ENCODE peak calls at places on chromosomes 12 and 14, in ten cellular contexts. M is cardiac muscle cell; N is naive thymus-derived CD4-positive, alpha-beta T cell; W is WERI-Rb-1; P is ovary; D is pancreas; G is CD8-positive, alpha-beta memory T cell; I is stomach; O is adrenal gland; S is psoas muscle. K is an unnamed sample.

GRCh38 chr14:55130194-55130550 is 1.1 kb downstream of the LGALS3 start:
- DNase-seq in M (no peak), N (no peak), W (no peak), P (no peak), D (no peak), G (no peak), I (peak; percentile 44), O (no peak), S (no peak), K (no peak)

GRCh38 chr12:30796508-30796780 is 41.7 kb upstream of the CAPRIN2 start:
- DNase-seq in M (peak; percentile 85), N (no peak), W (peak; percentile 38), P (peak; percentile 41), D (peak; percentile 76), G (no peak), I (no peak), O (peak; percentile 37), S (peak; percentile 62), K (peak; percentile 58)

GRCh38 chr12:125185740-125186470 is 120.7 kb downstream of the AACS start:
- DNase-seq in M (peak; percentile 92), N (no peak), W (peak; percentile 85), P (no peak), D (peak; percentile 86), G (no peak), I (peak; percentile 78), O (peak; percentile 75), S (peak; percentile 82), K (peak; percentile 82)

GRCh38 chr14:21087294-21088091 is 11.0 kb downstream of the ZNF219 start:
- DNase-seq in M (no peak), N (peak; percentile 91), W (no peak), P (no peak), D (no peak), G (peak; percentile 64), I (no peak), O (peak; percentile 41), S (no peak), K (peak; percentile 85)

GRCh38 chr12:24615967-24616411 is 332.9 kb downstream of the BCAT1 start:
- DNase-seq in M (no peak), N (no peak), W (no peak), P (no peak), D (no peak), G (no peak), I (no peak), O (no peak), S (no peak), K (no peak)

GRCh38 chr12:107377596-107378385 is 284.4 kb upstream of the CRY1 start:
- DNase-seq in M (no peak), N (no peak), W (no peak), P (no peak), D (no peak), G (no peak), I (no peak), O (no peak), S (no peak), K (no peak)

GRCh38 chr12:114888458-114888857 is 204.5 kb upstream of the TBX3 start:
- DNase-seq in M (no peak), N (no peak), W (no peak), P (no peak), D (no peak), G (no peak), I (no peak), O (peak; percentile 30), S (no peak), K (no peak)

GRCh38 chr12:62379026-62379722 is 87.5 kb upstream of the MON2 start:
- DNase-seq in M (no peak), N (no peak), W (no peak), P (no peak), D (no peak), G (no peak), I (no peak), O (no peak), S (no peak), K (no peak)

GRCh38 chr12:124026755-124027745 is 54.0 kb downstream of the ZNF664 start:
- DNase-seq in M (no peak), N (no peak), W (no peak), P (no peak), D (no peak), G (no peak), I (no peak), O (no peak), S (no peak), K (no peak)

GRCh38 chr12:115354007-115354452 is 670.1 kb upstream of the TBX3 start:
- DNase-seq in M (no peak), N (no peak), W (no peak), P (peak; percentile 82), D (no peak), G (no peak), I (peak; percentile 56), O (peak; percentile 90), S (peak; percentile 66), K (peak; percentile 84)

GRCh38 chr12:47111854-47112253 is 32.1 kb upstream of the AMIGO2 start:
- DNase-seq in M (no peak), N (no peak), W (no peak), P (no peak), D (no peak), G (no peak), I (no peak), O (no peak), S (no peak), K (no peak)

GRCh38 chr14:27148143-27148542 is 550.3 kb upstream of the NOVA1 start:
- DNase-seq in M (no peak), N (no peak), W (no peak), P (no peak), D (no peak), G (no peak), I (no peak), O (no peak), S (no peak), K (no peak)

GRCh38 chr12:116454076-116454475 is 105.1 kb upstream of the MAP1LC3B2 start:
- DNase-seq in M (no peak), N (no peak), W (no peak), P (no peak), D (no peak), G (no peak), I (no peak), O (no peak), S (no peak), K (no peak)
- H3K27ac ChIP-seq in M (no peak overlapping the region), N (no peak overlapping the region), W (no peak overlapping the region), P (no peak overlapping the region), D (no peak overlapping the region), G (no peak overlapping the region), I (no peak overlapping the region), O (no peak overlapping the region), S (no peak overlapping the region), K (no peak overlapping the region)

DNA sequence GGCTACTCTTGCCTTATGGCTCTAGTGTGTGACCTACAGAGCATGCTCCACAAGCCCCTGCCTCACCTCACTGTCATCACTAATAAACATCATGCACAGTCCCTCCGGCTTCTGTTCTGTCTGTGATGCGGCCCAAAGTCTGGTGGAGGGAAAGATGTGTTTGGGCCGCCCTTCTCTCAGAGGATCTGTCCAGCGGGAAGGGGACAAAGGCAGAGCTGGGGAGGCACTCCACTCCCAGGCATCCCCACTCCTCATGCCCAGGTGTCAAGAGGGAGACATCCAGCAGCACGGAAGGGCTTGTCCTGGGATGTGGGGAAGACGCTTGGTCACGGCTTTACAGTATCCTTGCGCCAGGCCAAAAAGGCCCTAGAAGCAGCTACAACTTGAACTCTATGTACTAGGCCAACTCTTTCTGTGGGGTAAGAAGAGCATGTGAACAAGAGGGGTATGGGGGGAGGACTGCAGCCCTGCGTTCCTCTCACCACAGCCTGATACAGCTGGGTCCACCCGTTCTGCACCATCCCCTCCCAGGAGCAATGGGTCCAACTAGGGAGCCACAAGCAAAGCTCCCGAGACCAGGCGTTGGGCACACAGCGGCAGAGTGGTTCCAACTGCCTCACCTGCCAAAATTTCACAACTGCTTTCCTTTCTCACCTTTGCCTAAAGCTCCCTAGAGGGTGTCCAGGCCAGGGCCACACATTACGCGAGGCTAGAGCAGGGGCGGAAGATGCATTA is 10.7 kb downstream of the CACNB3 start:
- DNase-seq in M (no peak), N (no peak), W (no peak), P (no peak), D (no peak), G (no peak), I (no peak), O (no peak), S (no peak), K (no peak)
- H3K36me3 ChIP-seq in M (peaks cover 41% of the 10 kb centered on the region), N (peaks cover 13% of the 10 kb centered on the region), W (peaks cover 96% of the 10 kb centered on the region), P (no peaks in the 10 kb centered on the region), D (peaks cover 47% of the 10 kb centered on the region), G (peaks cover 50% of the 10 kb centered on the region), I (peaks cover 53% of the 10 kb centered on the region), O (no peaks in the 10 kb centered on the region), S (peaks cover 21% of the 10 kb centered on the region), K (peaks cover 18% of the 10 kb centered on the region)

GRCh38 chr12:91630906-91631305 is 448.3 kb upstream of the DCN start:
- DNase-seq in M (no peak), N (no peak), W (no peak), P (no peak), D (no peak), G (no peak), I (no peak), O (no peak), S (no peak), K (no peak)

GRCh38 chr12:91627225-91627624 is 444.6 kb upstream of the DCN start:
- DNase-seq in M (no peak), N (no peak), W (no peak), P (no peak), D (no peak), G (no peak), I (no peak), O (no peak), S (no peak), K (no peak)

GRCh38 chr12:91630118-91630517 is 447.5 kb upstream of the DCN start:
- DNase-seq in M (no peak), N (no peak), W (peak; percentile 41), P (no peak), D (no peak), G (no peak), I (no peak), O (no peak), S (no peak), K (no peak)

GRCh38 chr12:91628656-91629055 is 446.0 kb upstream of the DCN start:
- DNase-seq in M (no peak), N (no peak), W (no peak), P (no peak), D (no peak), G (no peak), I (no peak), O (no peak), S (no peak), K (no peak)

GRCh38 chr12:91629440-91629839 is 446.8 kb upstream of the DCN start:
- DNase-seq in M (no peak), N (no peak), W (no peak), P (no peak), D (no peak), G (no peak), I (no peak), O (no peak), S (no peak), K (no peak)
- H3K4me3 ChIP-seq in M (no peak overlapping the region), N (no peak overlapping the region), W (no peak overlapping the region), P (no peak overlapping the region), D (no peak overlapping the region), G (no peak overlapping the region), I (no peak overlapping the region), O (no peak overlapping the region), S (no peak overlapping the region), K (no peak overlapping the region)

DNA sequence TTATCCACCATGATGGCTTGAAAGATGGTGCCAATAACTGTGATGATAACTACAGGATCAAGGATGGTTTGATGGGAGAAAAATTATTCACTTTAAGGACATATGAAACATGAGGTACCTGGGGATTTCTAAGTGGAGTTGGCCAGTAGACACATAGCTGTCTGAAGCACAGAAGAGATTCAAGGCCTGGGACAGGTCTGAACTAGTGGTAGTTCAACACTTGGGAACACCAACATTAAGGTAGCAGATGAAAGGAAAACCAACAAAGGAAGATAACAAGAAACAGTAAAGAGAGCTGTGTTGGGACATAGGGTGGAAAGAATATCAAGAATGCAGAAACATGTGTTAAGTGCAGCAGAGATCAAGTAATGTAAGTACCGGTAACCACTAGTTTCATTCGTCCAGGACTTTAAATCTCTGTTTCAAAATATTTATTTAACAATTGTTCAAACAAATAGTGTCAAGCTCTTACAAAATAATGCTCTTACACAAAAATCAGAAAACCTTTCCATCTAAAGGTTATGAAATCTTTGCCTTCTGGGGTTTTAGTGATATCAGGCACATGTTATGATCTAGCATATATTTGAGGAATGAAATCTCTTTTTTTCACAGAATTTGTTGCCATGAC is 104.7 kb downstream of the ST8SIA1 start:
- DNase-seq in M (no peak), N (no peak), W (no peak), P (no peak), D (no peak), G (no peak), I (no peak), O (no peak), S (no peak), K (no peak)
- H3K27ac ChIP-seq in M (no peak overlapping the region), N (no peak overlapping the region), W (no peak overlapping the region), P (no peak overlapping the region), D (no peak overlapping the region), G (no peak overlapping the region), I (peak overlapping the region; percentile 3), O (no peak overlapping the region), S (no peak overlapping the region), K (no peak overlapping the region)

K was measured in aorta.